ENCODE peak calls at places on chromosomes 3 and 15, in nine cellular contexts. U is endothelial cell of umbilical vein, Y is mesenchymal stem cell, E is hepatocyte, P is neural progenitor cell, Z is PC-3, L is neuronal stem cell, X is trophoblast cell, C is astrocyte. B is an unnamed sample.

GRCh38 chr3:136819784-136820640 is 1.1 kb downstream of the SLC35G2 start:
- DNase-seq in U (peak), Y (peak), E (peak), P (peak), Z (peak), L (peak), X (peak), C (peak), B (peak)

GRCh38 chr3:124097362-124098120 is 105.6 kb upstream of the ROPN1 start:
- DNase-seq in U (peak), Y (no peak), E (no peak), P (no peak), Z (peak), L (no peak), X (no peak), C (peak), B (no peak)

GRCh38 chr3:186842426-186843038 is at the start of gene ADIPOQ:
- DNase-seq in U (no peak), Y (no peak), E (no peak), P (no peak), Z (no peak), L (no peak), X (no peak), C (no peak), B (no peak)

GRCh38 chr3:30186741-30187219 is 419.6 kb upstream of the TGFBR2 start:
- DNase-seq in U (no peak), Y (no peak), E (no peak), P (no peak), Z (no peak), L (no peak), X (no peak), C (no peak), B (no peak)

GRCh38 chr3:126102011-126102410 is 18.1 kb upstream of the SLC41A3 start:
- DNase-seq in U (no peak), Y (no peak), E (no peak), P (no peak), Z (no peak), L (no peak), X (no peak), C (no peak), B (no peak)

GRCh38 chr3:94004301-94004910 is 24.0 kb downstream of the STX19 start:
- DNase-seq in U (peak), Y (peak), E (peak), P (peak), Z (peak), L (no peak), X (peak), C (peak), B (peak)

GRCh38 chr3:47416041-47416440 is 35.2 kb downstream of the PTPN23 start:
- DNase-seq in U (no peak), Y (no peak), E (no peak), P (no peak), Z (no peak), L (no peak), X (no peak), C (no peak), B (no peak)

GRCh38 chr15:50764331-50765201 is 940 bp downstream of the SPPL2A start:
- DNase-seq in U (peak), Y (peak), E (no peak), P (peak), Z (peak), L (no peak), X (no peak), C (no peak), B (no peak)

DNA sequence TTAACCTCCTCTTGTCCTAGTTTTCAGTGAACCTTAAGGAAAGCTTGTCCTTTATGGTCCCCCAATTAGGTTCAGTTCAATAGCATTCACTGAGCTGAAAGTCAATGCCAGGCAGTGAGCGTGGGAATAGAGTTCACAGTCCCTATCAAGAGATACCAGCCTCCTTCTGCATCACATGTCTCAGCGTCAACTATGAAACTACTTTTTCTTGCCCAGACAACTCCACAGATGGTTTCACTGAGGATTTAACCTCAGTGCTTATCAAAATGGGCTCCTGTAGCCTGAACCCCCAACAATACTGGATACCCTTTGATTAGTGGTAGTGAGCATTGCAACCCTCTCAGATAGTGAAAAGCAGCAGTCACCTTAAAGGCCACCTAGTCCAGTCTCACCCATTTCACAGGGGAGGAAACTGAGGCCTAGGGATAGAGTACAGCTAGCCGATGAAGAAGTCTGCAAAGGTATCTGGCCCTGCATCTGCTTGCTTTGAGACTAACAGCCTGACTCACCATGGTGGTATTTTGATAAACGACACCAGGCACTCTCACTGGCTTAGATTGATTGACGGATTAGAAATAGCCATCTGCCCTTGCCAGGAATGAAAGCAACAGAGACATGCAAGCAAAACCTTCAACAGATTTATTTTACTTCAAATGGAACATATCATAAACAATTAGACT is 1.6 kb upstream of the UBA3 start:
- DNase-seq in U (peak), Y (peak), E (no peak), P (no peak), Z (peak), L (no peak), X (peak), C (peak), B (no peak)
- H2AFZ ChIP-seq in U (no peak), Y (peak), E (no peak), P (no peak), Z (no peak), L (no peak), X (no peak), C (no peak), B (no peak)

DNA sequence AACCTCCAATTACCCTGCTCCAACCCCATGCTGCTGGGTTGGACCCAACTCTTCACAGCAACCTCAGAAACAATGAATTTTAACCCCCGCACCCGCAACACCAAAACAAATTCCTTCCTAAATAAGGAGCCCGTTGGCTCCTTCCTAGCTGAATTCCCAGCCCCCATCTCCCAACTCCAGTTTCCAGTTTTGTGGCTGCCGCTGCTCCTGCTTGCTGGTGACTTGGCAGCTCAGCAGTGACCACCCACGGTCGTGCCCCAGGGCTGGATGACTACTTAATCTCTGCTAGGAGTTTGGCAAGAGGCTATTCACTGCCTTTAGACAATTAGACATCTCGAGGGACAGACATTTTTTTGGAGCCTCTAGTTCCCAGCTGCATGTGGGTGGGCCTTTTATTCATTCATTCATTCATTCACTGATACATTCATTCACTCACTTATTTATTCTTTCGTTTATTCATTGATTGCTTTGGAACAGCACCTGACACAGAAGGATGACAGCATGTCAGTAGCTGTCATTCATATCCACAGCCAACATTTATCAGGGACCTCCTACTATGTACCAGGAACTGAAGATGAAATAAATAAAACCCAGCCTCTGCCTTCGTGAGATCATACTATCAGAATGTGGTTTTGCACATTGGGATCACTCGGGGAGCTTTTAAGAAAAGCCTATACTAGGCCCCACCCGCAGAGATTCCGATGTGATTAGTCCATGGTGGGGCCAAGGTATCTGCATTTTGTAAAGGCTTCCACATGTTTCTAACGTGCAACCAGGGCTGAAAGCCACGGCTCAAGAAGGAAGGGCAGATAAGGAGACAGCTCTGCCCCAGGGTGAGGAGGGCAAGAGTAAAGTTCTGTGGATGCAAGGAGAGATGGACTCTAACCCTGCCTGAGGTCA is 256.5 kb downstream of the SHQ1 start:
- DNase-seq in U (no peak), Y (peak), E (peak), P (peak), Z (peak), L (peak), X (peak), C (peak), B (no peak)
- H2AFZ ChIP-seq in U (no peak), Y (no peak), E (no peak), P (no peak), Z (peak), L (no peak), X (no peak), C (peak), B (no peak)

GRCh38 chr3:179546814-179547241 is 15.9 kb upstream of the ACTL6A start:
- DNase-seq in U (no peak), Y (no peak), E (peak), P (no peak), Z (peak), L (no peak), X (peak), C (no peak), B (peak)

GRCh38 chr3:179555604-179556003 is 7.1 kb upstream of the ACTL6A start:
- DNase-seq in U (no peak), Y (no peak), E (no peak), P (no peak), Z (no peak), L (no peak), X (no peak), C (no peak), B (no peak)

DNA sequence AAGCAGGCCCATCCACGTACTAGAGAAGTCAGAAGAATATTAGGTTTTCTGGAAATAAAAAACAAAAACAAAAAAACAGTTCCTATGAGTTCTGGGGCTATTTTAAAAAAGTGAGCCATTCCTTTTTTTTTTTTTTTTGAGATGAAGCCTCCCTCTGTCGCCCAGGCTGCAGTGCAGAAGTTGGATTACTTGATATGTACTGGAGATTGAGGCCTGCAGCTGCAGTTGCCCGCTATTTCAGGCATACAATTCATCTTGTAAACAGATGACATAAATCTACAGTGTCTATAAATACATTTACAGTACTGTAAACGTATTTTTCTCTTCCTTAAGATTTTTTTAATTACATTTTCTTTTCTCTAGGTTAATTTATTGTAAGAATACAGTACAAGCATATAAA is 11.3 kb upstream of the ACTL6A start:
- DNase-seq in U (no peak), Y (no peak), E (no peak), P (no peak), Z (no peak), L (no peak), X (no peak), C (no peak), B (no peak)
- H2AFZ ChIP-seq in U (no peak), Y (no peak), E (no peak), P (no peak), Z (peak), L (no peak), X (no peak), C (no peak), B (no peak)

GRCh38 chr3:71442648-71443047 is 140.9 kb downstream of the FOXP1 start:
- DNase-seq in U (no peak), Y (no peak), E (no peak), P (no peak), Z (no peak), L (no peak), X (no peak), C (no peak), B (no peak)

GRCh38 chr3:71444861-71445259 is 138.7 kb downstream of the FOXP1 start:
- DNase-seq in U (no peak), Y (no peak), E (no peak), P (no peak), Z (no peak), L (no peak), X (no peak), C (no peak), B (no peak)

GRCh38 chr3:71443332-71443731 is 140.2 kb downstream of the FOXP1 start:
- DNase-seq in U (no peak), Y (no peak), E (no peak), P (no peak), Z (no peak), L (no peak), X (no peak), C (no peak), B (no peak)

GRCh38 chr3:71446260-71446659 is 137.3 kb downstream of the FOXP1 start:
- DNase-seq in U (no peak), Y (no peak), E (no peak), P (no peak), Z (no peak), L (no peak), X (no peak), C (no peak), B (no peak)

GRCh38 chr3:71444028-71444860 is 139.3 kb downstream of the FOXP1 start:
- DNase-seq in U (peak), Y (peak), E (no peak), P (no peak), Z (peak), L (no peak), X (no peak), C (peak), B (no peak)
- H2AFZ ChIP-seq in U (peak), Y (no peak), E (no peak), P (no peak), Z (peak), L (no peak), X (no peak), C (no peak), B (no peak)